ENCODE peak calls at places on chromosome 5, in ten cellular contexts. W, Q, L, V, P, B, E, Z, F and D are unnamed samples.
A peak's percentile ranks its signal among the peaks of the same experiment; 100 is the strongest.

GRCh38 chr5:167688731-167689130 is 602.7 kb upstream of the WWC1 start:
- DNase-seq in W (no peak), Q (peak; percentile 64), L (no peak), V (no peak), P (no peak), B (no peak), E (no peak), Z (no peak), F (no peak), D (no peak)

GRCh38 chr5:75686480-75686879 is 30.8 kb downstream of the POC5 start:
- DNase-seq in W (no peak), Q (no peak), L (no peak), V (no peak), P (no peak), B (no peak), E (no peak), Z (no peak), F (no peak), D (no peak)

GRCh38 chr5:1744393-1745189 is 55.0 kb downstream of the MRPL36 start:
- DNase-seq in W (no peak), Q (no peak), L (peak; percentile 7), V (no peak), P (no peak), B (no peak), E (peak; percentile 16), Z (no peak), F (no peak), D (no peak)

GRCh38 chr5:24714757-24715156 is 70.0 kb upstream of the CDH10 start:
- DNase-seq in W (no peak), Q (no peak), L (no peak), V (no peak), P (no peak), B (no peak), E (no peak), Z (no peak), F (no peak), D (no peak)

GRCh38 chr5:60586307-60586901 is 113.6 kb downstream of the DEPDC1B start:
- DNase-seq in W (no peak), Q (peak; percentile 12), L (no peak), V (peak; percentile 2), P (no peak), B (no peak), E (no peak), Z (no peak), F (no peak), D (no peak)

GRCh38 chr5:147216552-147217154 is 18.2 kb upstream of the STK32A start:
- DNase-seq in W (no peak), Q (peak; percentile 66), L (no peak), V (no peak), P (no peak), B (no peak), E (peak; percentile 47), Z (no peak), F (no peak), D (no peak)

GRCh38 chr5:137365126-137365865 is 133.8 kb downstream of the SPOCK1 start:
- DNase-seq in W (no peak), Q (no peak), L (no peak), V (no peak), P (no peak), B (no peak), E (no peak), Z (no peak), F (no peak), D (no peak)

GRCh38 chr5:175712681-175713085 is 54.8 kb downstream of the HRH2 start:
- DNase-seq in W (no peak), Q (no peak), L (no peak), V (no peak), P (no peak), B (no peak), E (no peak), Z (no peak), F (no peak), D (no peak)

GRCh38 chr5:68315679-68316271 is 100.2 kb downstream of the PIK3R1 start:
- DNase-seq in W (no peak), Q (no peak), L (no peak), V (no peak), P (no peak), B (no peak), E (no peak), Z (no peak), F (no peak), D (no peak)

GRCh38 chr5:154059039-154059430 is 20.3 kb downstream of the MFAP3 start:
- DNase-seq in W (no peak), Q (no peak), L (no peak), V (no peak), P (no peak), B (no peak), E (no peak), Z (no peak), F (no peak), D (no peak)

GRCh38 chr5:54171645-54172384 is 138.6 kb downstream of the ARL15 start:
- DNase-seq in W (no peak), Q (peak; percentile 3), L (no peak), V (no peak), P (no peak), B (no peak), E (no peak), Z (no peak), F (no peak), D (peak; percentile 63)

DNA sequence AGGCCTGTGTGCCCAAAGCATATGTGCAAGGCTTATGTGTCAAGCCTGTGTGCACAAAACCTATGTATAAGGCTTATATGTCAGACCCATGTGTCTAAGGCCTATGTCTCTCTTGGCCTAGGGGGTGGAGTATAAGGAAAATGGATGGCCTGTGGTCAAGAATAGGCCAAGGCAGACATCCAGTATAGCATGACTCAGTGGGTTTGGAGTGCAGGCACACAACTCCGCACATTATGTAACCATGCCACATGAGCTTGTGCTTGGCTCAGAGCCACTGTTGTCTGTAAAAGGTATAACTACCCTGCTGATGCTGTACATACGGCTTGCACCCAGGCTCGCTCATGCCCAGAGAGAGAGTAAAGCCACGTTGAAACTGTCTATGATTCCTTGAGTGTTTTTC is 626.4 kb upstream of the NUDT12 start:
- DNase-seq in W (no peak), Q (peak; percentile 62), L (no peak), V (no peak), P (no peak), B (no peak), E (no peak), Z (no peak), F (no peak), D (no peak)
- H3K4me1 ChIP-seq in W (no peaks in the 10 kb centered on the region), Q (peaks cover 30% of the 10 kb centered on the region), L (no peaks in the 10 kb centered on the region), V (peaks cover 4% of the 10 kb centered on the region), P (no peaks in the 10 kb centered on the region), B (no peaks in the 10 kb centered on the region), E (no peaks in the 10 kb centered on the region), Z (no peaks in the 10 kb centered on the region), F (no peaks in the 10 kb centered on the region), D (no peaks in the 10 kb centered on the region)

GRCh38 chr5:39422886-39423285 is 1.9 kb downstream of the DAB2 start:
- DNase-seq in W (no peak), Q (no peak), L (no peak), V (no peak), P (no peak), B (no peak), E (no peak), Z (no peak), F (no peak), D (no peak)

GRCh38 chr5:39426136-39426535 is 1.4 kb upstream of the DAB2 start:
- DNase-seq in W (no peak), Q (no peak), L (no peak), V (no peak), P (no peak), B (no peak), E (no peak), Z (no peak), F (no peak), D (no peak)

GRCh38 chr5:39423331-39423751 is 1.4 kb downstream of the DAB2 start:
- DNase-seq in W (no peak), Q (peak; percentile 34), L (no peak), V (no peak), P (peak; percentile 12), B (no peak), E (peak; percentile 34), Z (no peak), F (no peak), D (no peak)

GRCh38 chr5:39427225-39427624 is 2.4 kb upstream of the DAB2 start:
- DNase-seq in W (no peak), Q (no peak), L (no peak), V (no peak), P (no peak), B (no peak), E (no peak), Z (no peak), F (no peak), D (no peak)

DNA sequence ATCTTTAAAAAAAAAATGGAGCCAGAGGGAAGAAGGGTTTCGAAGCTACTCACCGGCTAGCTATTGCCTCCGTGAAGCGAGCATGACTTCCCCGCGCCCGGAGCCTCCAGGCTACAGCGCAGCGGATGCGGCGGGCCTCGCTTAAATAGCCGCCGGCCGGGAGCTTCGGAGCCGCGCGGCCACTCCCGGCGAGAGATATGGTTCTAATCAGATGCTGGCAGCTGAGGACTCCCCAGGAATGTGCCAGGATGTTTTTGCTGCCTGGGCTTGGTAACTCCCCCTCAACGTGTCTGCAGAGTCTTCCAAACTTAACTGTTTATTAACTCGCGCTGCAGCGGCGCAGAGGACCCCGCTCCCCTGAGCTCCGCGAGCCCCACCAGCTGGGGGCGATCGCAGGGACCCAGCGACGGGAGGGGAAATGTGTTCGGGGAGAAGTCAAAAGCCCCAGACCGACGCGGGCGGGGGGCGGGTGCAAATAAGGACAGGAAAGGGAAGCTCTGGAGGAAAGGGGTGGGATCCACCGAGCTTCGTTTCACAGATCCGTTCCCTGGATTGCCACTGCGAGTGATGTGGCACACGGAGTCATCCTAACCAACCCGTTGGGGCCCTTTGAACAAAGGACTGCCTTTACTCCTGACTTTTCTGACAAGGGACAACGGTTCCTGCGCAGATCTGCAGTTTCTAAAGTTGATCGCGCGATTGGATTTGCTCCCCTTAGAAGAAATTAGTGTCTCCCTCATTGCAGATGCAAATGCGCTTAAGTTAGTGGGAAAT is at the start of gene DAB2:
- DNase-seq in W (no peak), Q (peak; percentile 94), L (peak; percentile 96), V (peak; percentile 69), P (peak; percentile 90), B (peak; percentile 78), E (peak; percentile 91), Z (peak; percentile 87), F (peak; percentile 30), D (peak; percentile 59)
- TF ChIP-seq CTCF in W (peak; percentile 63), Q (peak; percentile 81), L (peak; percentile 62), V (peak; percentile 65), P (no peak), B (peak; percentile 71), E (peak; percentile 77), Z (peak; percentile 67), F (peak; percentile 34), D (no peak)

GRCh38 chr5:170745481-170746061 is 38.0 kb upstream of the GABRP start:
- DNase-seq in W (no peak), Q (peak; percentile 8), L (no peak), V (no peak), P (peak; percentile 61), B (no peak), E (peak; percentile 91), Z (no peak), F (no peak), D (peak; percentile 82)
- H3K27ac ChIP-seq in W (no peak overlapping the region), Q (no peak overlapping the region), L (no peak overlapping the region), V (no peak overlapping the region), P (peak overlapping the region; percentile 76), B (no peak overlapping the region), E (peak overlapping the region; percentile 63), Z (no peak overlapping the region), F (no peak overlapping the region), D (peak overlapping the region; percentile 14)

DNA sequence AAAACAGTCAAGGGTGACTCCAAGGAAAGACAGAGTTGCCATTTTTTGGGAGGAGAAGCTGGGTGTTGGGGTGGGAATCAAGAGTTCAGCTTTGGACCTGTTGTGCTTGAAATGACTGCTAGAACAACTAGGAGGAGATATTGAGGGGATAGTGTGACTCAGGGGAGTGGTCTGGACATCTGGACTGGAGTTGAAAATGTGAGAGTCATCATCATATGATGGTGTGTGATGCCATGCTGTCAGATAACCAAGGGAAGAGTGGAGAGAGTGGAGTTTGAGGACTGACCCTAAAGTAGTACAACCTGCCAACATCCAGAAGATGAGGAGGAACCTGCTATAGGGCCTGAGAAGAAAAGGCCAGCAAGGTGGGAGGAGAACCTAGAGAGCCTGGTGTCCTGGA is 199.7 kb downstream of the ARHGEF28 start:
- DNase-seq in W (no peak), Q (no peak), L (no peak), V (no peak), P (no peak), B (no peak), E (no peak), Z (no peak), F (no peak), D (no peak)
- H3K4me1 ChIP-seq in W (peaks cover 17% of the 10 kb centered on the region), Q (peaks cover 28% of the 10 kb centered on the region), L (peaks cover 27% of the 10 kb centered on the region), V (peaks cover 10% of the 10 kb centered on the region), P (no peaks in the 10 kb centered on the region), B (no peaks in the 10 kb centered on the region), E (peaks cover 6% of the 10 kb centered on the region), Z (peaks cover 71% of the 10 kb centered on the region), F (no peaks in the 10 kb centered on the region), D (peaks cover 16% of the 10 kb centered on the region)